ENCODE peak calls at places on chromosome 2, in four cellular contexts. One of them, this sample, is unnamed.

GRCh38 chr2:69642709-69643601 is 584 bp downstream of the AAK1 start:
- DNase-seq in activated CD4-positive, CD25-positive, alpha-beta regulatory T cell: peak
- DNase-seq in T47D: peak
- DNase-seq in C1 segment of cervical spinal cord: peak
- DNase-seq in this sample: peak

GRCh38 chr2:198296665-198297308 is 492.4 kb downstream of the PLCL1 start:
- DNase-seq in activated CD4-positive, CD25-positive, alpha-beta regulatory T cell: peak
- DNase-seq in T47D: peak
- DNase-seq in C1 segment of cervical spinal cord: peak
- DNase-seq in this sample: peak

GRCh38 chr2:158580760-158581159 is 124.0 kb downstream of the PKP4 start:
- DNase-seq in T47D: peak
- DNase-seq in C1 segment of cervical spinal cord: no peak
- DNase-seq in activated CD4-positive, CD25-positive, alpha-beta regulatory T cell: no peak
- DNase-seq in this sample: no peak

GRCh38 chr2:232339121-232340081 is 39.1 kb upstream of the ALPP start:
- DNase-seq in T47D: no peak
- DNase-seq in C1 segment of cervical spinal cord: no peak
- DNase-seq in activated CD4-positive, CD25-positive, alpha-beta regulatory T cell: no peak
- DNase-seq in this sample: no peak

GRCh38 chr2:67930156-67930555 is 132.6 kb downstream of the C1D start:
- DNase-seq in activated CD4-positive, CD25-positive, alpha-beta regulatory T cell: no peak
- DNase-seq in T47D: no peak
- DNase-seq in C1 segment of cervical spinal cord: no peak
- DNase-seq in this sample: no peak

GRCh38 chr2:135378591-135378990 is 152.4 kb downstream of the ZRANB3 start:
- DNase-seq in activated CD4-positive, CD25-positive, alpha-beta regulatory T cell: no peak
- DNase-seq in C1 segment of cervical spinal cord: no peak
- DNase-seq in T47D: no peak
- DNase-seq in this sample: no peak

GRCh38 chr2:138846216-138846821 is 66.1 kb upstream of the NXPH2 start:
- DNase-seq in T47D: peak
- DNase-seq in activated CD4-positive, CD25-positive, alpha-beta regulatory T cell: no peak
- DNase-seq in C1 segment of cervical spinal cord: no peak
- DNase-seq in this sample: peak

GRCh38 chr2:7190587-7191320 is 273.5 kb downstream of the RNF144A start:
- DNase-seq in activated CD4-positive, CD25-positive, alpha-beta regulatory T cell: no peak
- DNase-seq in C1 segment of cervical spinal cord: no peak
- DNase-seq in T47D: no peak
- DNase-seq in this sample: no peak

GRCh38 chr2:157830696-157831570 is 45.2 kb downstream of the ACVR1 start:
- DNase-seq in T47D: no peak
- DNase-seq in activated CD4-positive, CD25-positive, alpha-beta regulatory T cell: no peak
- DNase-seq in C1 segment of cervical spinal cord: no peak
- DNase-seq in this sample: no peak